ENCODE peak calls at places on chromosomes 6 and 20, in eight cellular contexts. U, T, S, X, Q, O, I and H are unnamed samples.
A peak's percentile ranks its signal among the peaks of the same experiment; 100 is the strongest.

GRCh38 chr6:71289039-71289801 is 609 bp downstream of the OGFRL1 start:
- DNase-seq in U (peak; percentile 57), T (no peak), S (no peak), X (peak; percentile 10), Q (peak; percentile 37), O (no peak), I (peak; percentile 46), H (peak; percentile 62)

GRCh38 chr6:85810558-85810957 is 167.9 kb upstream of the SYNCRIP start:
- DNase-seq in U (no peak), T (no peak), S (no peak), X (no peak), Q (no peak), O (no peak), I (no peak), H (no peak)

GRCh38 chr6:147508073-147508870 is at the start of gene SAMD5:
- DNase-seq in U (peak; percentile 88), T (peak; percentile 47), S (peak; percentile 4), X (peak; percentile 75), Q (peak; percentile 41), O (peak; percentile 32), I (peak; percentile 76), H (peak; percentile 87)

GRCh38 chr6:44104661-44105060 is 22.6 kb downstream of the MRPL14 start:
- DNase-seq in U (no peak), T (peak; percentile 56), S (no peak), X (no peak), Q (no peak), O (no peak), I (peak; percentile 71), H (no peak)

GRCh38 chr20:3753501-3754257 is 13.9 kb downstream of the ADISSP start:
- DNase-seq in U (peak; percentile 40), T (no peak), S (no peak), X (no peak), Q (no peak), O (no peak), I (no peak), H (no peak)

GRCh38 chr6:26250806-26251075 is 114.3 kb upstream of the BTN3A2 start:
- DNase-seq in U (no peak), T (no peak), S (no peak), X (no peak), Q (no peak), O (no peak), I (no peak), H (peak; percentile 59)

GRCh38 chr20:18541741-18542140 is 25.5 kb upstream of the SMIM26 start:
- DNase-seq in U (no peak), T (no peak), S (no peak), X (peak; percentile 94), Q (no peak), O (no peak), I (no peak), H (no peak)

GRCh38 chr6:43715056-43715788 is 27.6 kb upstream of the MRPS18A start:
- DNase-seq in U (no peak), T (no peak), S (no peak), X (no peak), Q (no peak), O (no peak), I (no peak), H (no peak)

GRCh38 chr6:139311826-139312225 is 20.0 kb upstream of the TXLNB start:
- DNase-seq in U (no peak), T (no peak), S (no peak), X (no peak), Q (no peak), O (no peak), I (no peak), H (no peak)

DNA sequence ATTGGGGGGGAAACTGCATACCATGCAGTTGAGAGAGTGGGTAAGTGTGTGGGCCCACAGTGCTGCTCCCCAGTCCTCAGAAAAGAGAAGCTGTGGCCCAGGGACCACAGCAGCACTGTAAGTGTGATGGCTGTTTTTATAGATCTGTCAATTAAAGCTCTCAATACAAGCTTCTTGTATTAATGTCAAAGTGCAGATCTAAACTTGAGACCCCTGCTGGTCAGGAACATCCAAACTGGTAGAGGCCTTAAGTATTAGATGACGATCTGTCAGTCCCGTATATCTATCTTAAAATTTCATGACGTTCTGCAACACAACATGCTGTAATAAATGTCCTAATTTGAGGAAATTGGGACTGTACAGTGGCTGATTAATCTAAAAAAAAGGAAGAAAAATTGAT is 74.8 kb downstream of the TULP4 start:
- DNase-seq in U (no peak), T (no peak), S (peak; percentile 46), X (no peak), Q (no peak), O (peak; percentile 4), I (no peak), H (no peak)
- TF ChIP-seq CTCF in U (no peak), T (no peak), S (peak; percentile 31), X (peak; percentile 40), Q (no peak), O (peak; percentile 39), I (no peak), H (no peak)

DNA sequence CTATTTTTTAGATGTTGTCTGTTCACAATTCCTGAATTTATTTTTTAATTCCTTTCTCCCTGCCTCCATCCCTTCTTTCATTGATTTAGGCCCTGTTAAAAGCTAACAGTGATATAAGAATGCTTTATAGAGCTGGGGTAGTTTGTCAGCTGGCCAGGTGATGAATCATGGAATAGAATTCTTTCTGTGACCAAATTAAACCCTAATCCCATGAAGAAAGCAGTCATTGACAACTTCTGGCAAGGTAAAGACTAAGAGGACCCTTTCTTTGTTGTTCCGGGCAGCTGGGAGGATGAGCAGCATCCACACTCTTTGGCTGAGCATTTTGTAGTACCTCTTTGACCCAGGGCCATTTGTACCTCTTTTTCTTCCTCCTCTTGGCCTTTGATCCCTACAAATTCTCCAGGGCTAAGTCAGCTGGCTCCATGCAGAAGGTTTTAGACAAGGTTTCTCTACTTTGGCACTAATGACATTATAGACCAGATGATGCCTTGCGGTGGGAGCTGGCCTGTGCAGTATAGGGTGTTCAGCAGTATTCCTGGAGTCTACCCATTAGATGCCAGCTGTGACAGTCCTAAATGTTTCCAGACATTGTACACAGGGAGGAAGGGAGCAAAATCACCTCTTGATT is 102.9 kb downstream of the SLX4IP start:
- DNase-seq in U (no peak), T (no peak), S (no peak), X (peak; percentile 89), Q (no peak), O (no peak), I (no peak), H (no peak)
- H3K27ac ChIP-seq in U (no peak overlapping the region), T (no peak overlapping the region), S (no peak overlapping the region), X (peak overlapping the region; percentile 47), Q (no peak overlapping the region), O (peak overlapping the region; percentile 94), I (no peak overlapping the region), H (no peak overlapping the region)

GRCh38 chr20:46816097-46816496 is 78.5 kb upstream of the EYA2 start:
- DNase-seq in U (no peak), T (no peak), S (no peak), X (no peak), Q (no peak), O (no peak), I (no peak), H (no peak)
- TF ChIP-seq CTCF in U (no peak), T (no peak), S (no peak), X (no peak), Q (no peak), O (no peak), I (no peak), H (no peak)

DNA sequence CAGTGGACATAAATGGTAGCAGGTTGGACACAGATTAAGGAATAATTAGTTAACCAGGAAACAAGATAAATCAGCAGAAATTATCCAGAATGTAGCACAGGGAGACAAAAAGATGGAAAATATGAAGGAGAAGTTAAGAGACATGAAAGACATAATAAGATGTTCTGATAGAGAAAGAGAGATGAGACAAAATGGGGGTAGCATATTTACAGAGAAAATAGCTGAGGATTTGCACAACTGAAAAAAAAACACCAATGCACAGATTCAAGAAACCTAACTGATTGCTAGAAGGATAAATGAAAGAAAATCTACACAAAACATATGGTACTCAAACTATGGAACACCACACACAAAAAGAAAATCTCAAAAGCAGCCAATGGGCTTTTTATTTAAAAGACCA is 34.6 kb upstream of the TBC1D22B start:
- DNase-seq in U (no peak), T (no peak), S (no peak), X (no peak), Q (no peak), O (no peak), I (no peak), H (no peak)
- H3K27ac ChIP-seq in U (peak overlapping the region; percentile 43), T (no peak overlapping the region), S (no peak overlapping the region), X (no peak overlapping the region), Q (no peak overlapping the region), O (peak overlapping the region; percentile 71), I (no peak overlapping the region), H (no peak overlapping the region)

DNA sequence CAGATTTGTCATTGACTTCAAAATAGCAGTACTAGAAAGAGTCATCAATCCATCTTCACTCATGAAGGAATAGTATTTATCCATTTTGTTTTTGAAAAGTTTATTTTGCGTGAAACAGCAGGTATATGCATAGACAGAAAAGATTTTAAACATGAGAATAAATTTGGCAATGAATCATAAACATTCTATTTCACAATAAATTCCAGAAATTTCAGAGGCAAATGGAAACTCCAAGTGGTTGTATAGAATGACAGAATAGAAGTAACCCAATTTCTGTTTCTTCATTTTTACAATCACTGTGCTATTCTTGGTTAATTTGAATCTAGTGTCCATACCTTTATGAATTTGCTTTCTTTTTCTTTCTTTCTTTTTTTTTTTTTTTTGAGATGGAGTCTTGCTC is 173.0 kb upstream of the ECI2 start:
- DNase-seq in U (no peak), T (no peak), S (no peak), X (no peak), Q (no peak), O (no peak), I (no peak), H (no peak)
- TF ChIP-seq CTCF in U (no peak), T (no peak), S (no peak), X (no peak), Q (no peak), O (no peak), I (no peak), H (no peak)

GRCh38 chr20:50267041-50267865 is 76.6 kb downstream of the CEBPB start:
- DNase-seq in U (no peak), T (peak; percentile 66), S (peak; percentile 79), X (peak; percentile 76), Q (no peak), O (peak; percentile 67), I (no peak), H (peak; percentile 47)
- H3K27ac ChIP-seq in U (no peak overlapping the region), T (peak overlapping the region; percentile 44), S (no peak overlapping the region), X (peak overlapping the region; percentile 73), Q (no peak overlapping the region), O (peak overlapping the region; percentile 63), I (no peak overlapping the region), H (no peak overlapping the region)